ENCODE peak calls at places on chromosomes 3 and 15, in six cellular contexts. Q is hepatocyte; U is head of caudate nucleus; S is iris pigment epithelial cell; Y is iPS-NIHi11; T is stimulated activated CD4-positive, alpha-beta T cell treated with anti-CD3 and anti-CD28 coated beads, TNF-alpha, amount 100 ng/mL, for 48 hours. L is an unnamed sample.

GRCh38 chr15:38876621-38877020 is 312.0 kb upstream of the RASGRP1 start:
- DNase-seq in Q (no peak), U (no peak), S (no peak), Y (no peak), T (no peak), L (no peak)

GRCh38 chr15:37880009-37880834 is 54.2 kb upstream of the TMCO5A start:
- DNase-seq in Q (peak), U (no peak), S (peak), Y (peak), T (no peak), L (peak)

GRCh38 chr3:143016321-143016972 is 15.1 kb downstream of the U2SURP start:
- DNase-seq in Q (no peak), U (no peak), S (no peak), Y (no peak), T (no peak), L (no peak)

GRCh38 chr3:12545473-12545791 is at the start of gene MKRN2OS:
- DNase-seq in Q (peak), U (no peak), S (peak), Y (peak), T (no peak), L (no peak)

GRCh38 chr3:111729087-111729846 is 129.8 kb upstream of the PHLDB2 start:
- DNase-seq in Q (no peak), U (no peak), S (peak), Y (no peak), T (no peak), L (peak)

GRCh38 chr3:128348805-128349531 is 117.7 kb downstream of the DNAJB8 start:
- DNase-seq in Q (no peak), U (no peak), S (no peak), Y (peak), T (no peak), L (peak)

GRCh38 chr3:72481542-72481941 is 366.7 kb downstream of the SHQ1 start:
- DNase-seq in Q (no peak), U (no peak), S (no peak), Y (no peak), T (no peak), L (no peak)

GRCh38 chr15:45664451-45664850 is 29.6 kb downstream of the SQOR start:
- DNase-seq in Q (no peak), U (no peak), S (peak), Y (no peak), T (no peak), L (peak)

GRCh38 chr15:72770673-72771328 is 12.8 kb downstream of the ADPGK start:
- DNase-seq in Q (no peak), U (no peak), S (peak), Y (no peak), T (no peak), L (no peak)

GRCh38 chr3:17846466-17846865 is 104.0 kb upstream of the TBC1D5 start:
- DNase-seq in Q (no peak), U (no peak), S (no peak), Y (no peak), T (no peak), L (peak)

GRCh38 chr15:41634072-41634628 is 26.1 kb upstream of the MGA start:
- DNase-seq in Q (no peak), U (no peak), S (no peak), Y (no peak), T (no peak), L (no peak)

GRCh38 chr3:13546667-13547171 is 2.2 kb upstream of the FBLN2 start:
- DNase-seq in Q (peak), U (no peak), S (peak), Y (no peak), T (no peak), L (no peak)